ENCODE peak calls at places on chromosomes 13 and 19, in nine cellular contexts. G, A, P, C, R, F, L, S and J are unnamed samples. For H3K27me3 and H3K4me1, the result is how much of the 10 kb centered on the place peaks cover.

GRCh38 chr13:24275041-24275440 is 34.3 kb upstream of the C1QTNF9 start:
- DNase-seq in P (no peak), G (no peak), R (no peak), A (no peak), S (no peak), L (no peak), F (no peak), C (no peak), J (no peak)

GRCh38 chr19:10998045-10998533 is 37.3 kb downstream of the SMARCA4 start:
- DNase-seq in R (no peak), P (no peak), G (no peak), C (no peak), A (peak), F (no peak), S (no peak), L (no peak), J (peak)

GRCh38 chr19:41298327-41298964 is 11.5 kb upstream of the CCDC97 start:
- DNase-seq in R (no peak), S (peak), A (peak), G (peak), P (peak), F (peak), L (peak), C (peak), J (peak)

GRCh38 chr19:10643968-10644290 is 10.2 kb upstream of the ILF3 start:
- DNase-seq in S (peak), C (no peak), A (no peak), G (no peak), R (no peak), P (no peak), F (no peak), L (no peak), J (no peak)

GRCh38 chr13:99119686-99120085 is 81.0 kb upstream of the UBAC2 start:
- DNase-seq in R (no peak), F (no peak), P (no peak), L (no peak), G (no peak), C (no peak), S (no peak), A (no peak), J (no peak)

GRCh38 chr13:26480246-26480855 is 77.1 kb upstream of the WASF3 start:
- DNase-seq in S (no peak), R (no peak), C (no peak), G (no peak), L (no peak), P (no peak), A (no peak), F (no peak), J (peak)

GRCh38 chr13:91031508-91031907 is 316.0 kb upstream of the MIR17HG start:
- DNase-seq in C (no peak), S (no peak), G (no peak), P (no peak), R (peak), A (no peak), F (no peak), L (no peak), J (no peak)

GRCh38 chr19:7862413-7862951 is 11.7 kb downstream of the PRR36 start:
- DNase-seq in A (peak), S (no peak), P (no peak), F (peak), G (no peak), C (peak), R (peak), L (no peak), J (peak)

GRCh38 chr13:110624766-110625756 is 9.7 kb downstream of the NAXD start:
- DNase-seq in L (no peak), A (no peak), S (no peak), C (no peak), F (no peak), G (no peak), R (no peak), P (no peak), J (no peak)

GRCh38 chr19:13212759-13213330 is 62.6 kb downstream of the IER2 start:
- DNase-seq in R (peak), L (peak), S (peak), A (peak), C (peak), P (no peak), F (peak), G (peak), J (peak)

DNA sequence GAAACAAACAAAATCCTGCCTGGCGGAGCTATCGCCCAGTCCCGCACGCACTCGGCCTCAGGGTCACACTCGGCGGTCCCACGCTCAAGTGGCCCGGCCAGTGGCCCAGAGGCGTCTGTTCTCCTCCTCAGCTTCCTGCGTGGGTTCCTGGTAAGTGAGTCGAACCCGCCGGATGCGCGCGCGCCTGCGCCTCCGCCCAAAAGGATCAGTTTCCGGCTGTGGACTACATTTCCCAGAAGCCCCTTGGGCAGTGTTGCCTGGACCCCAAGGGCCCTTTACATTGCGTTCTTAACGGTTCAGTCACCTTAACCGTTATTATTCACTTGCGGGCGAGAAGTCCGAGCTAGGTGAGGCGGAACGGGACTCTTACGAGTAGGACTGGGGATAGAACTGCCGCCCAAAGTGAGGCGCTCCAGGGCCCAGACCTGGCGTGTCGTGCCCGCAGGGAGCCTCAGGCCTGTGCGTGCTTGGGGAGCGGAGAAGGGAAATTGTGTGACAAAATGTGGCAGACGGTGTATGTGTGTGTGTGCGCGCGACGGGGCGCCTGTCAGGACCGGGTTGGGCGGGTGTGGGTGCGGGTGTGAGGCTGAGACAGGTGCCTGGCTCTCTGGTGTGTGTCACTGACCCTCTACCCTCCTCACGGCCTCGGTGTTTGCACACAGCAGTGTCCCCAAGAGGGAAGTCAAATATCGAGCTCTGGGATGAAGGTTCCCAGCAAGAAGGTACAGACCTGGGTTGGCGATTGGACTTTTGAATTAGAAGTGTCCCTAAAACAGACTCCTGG is at the start of gene ZNF546:
- DNase-seq in C (peak), S (peak), G (peak), A (peak), P (peak), R (peak), L (peak), F (peak), J (peak)
- H3K27ac ChIP-seq in C (peak), S (peak), G (peak), A (peak), P (peak), R (no peak), L (peak), F (peak), J (peak)

GRCh38 chr13:46489586-46490023 is 63.4 kb upstream of the LRCH1 start:
- DNase-seq in G (peak), F (no peak), R (no peak), A (peak), S (no peak), P (peak), L (no peak), C (no peak), J (no peak)

GRCh38 chr13:46486270-46486669 is 66.7 kb upstream of the LRCH1 start:
- DNase-seq in C (no peak), F (no peak), L (no peak), P (no peak), R (no peak), G (no peak), S (no peak), A (no peak), J (no peak)

GRCh38 chr13:46490129-46490528 is 62.8 kb upstream of the LRCH1 start:
- DNase-seq in P (no peak), F (no peak), S (no peak), C (no peak), A (no peak), G (no peak), R (no peak), L (no peak), J (no peak)

GRCh38 chr13:46484561-46484960 is 68.4 kb upstream of the LRCH1 start:
- DNase-seq in C (no peak), A (no peak), G (no peak), L (no peak), F (no peak), S (no peak), R (no peak), P (no peak), J (no peak)

DNA sequence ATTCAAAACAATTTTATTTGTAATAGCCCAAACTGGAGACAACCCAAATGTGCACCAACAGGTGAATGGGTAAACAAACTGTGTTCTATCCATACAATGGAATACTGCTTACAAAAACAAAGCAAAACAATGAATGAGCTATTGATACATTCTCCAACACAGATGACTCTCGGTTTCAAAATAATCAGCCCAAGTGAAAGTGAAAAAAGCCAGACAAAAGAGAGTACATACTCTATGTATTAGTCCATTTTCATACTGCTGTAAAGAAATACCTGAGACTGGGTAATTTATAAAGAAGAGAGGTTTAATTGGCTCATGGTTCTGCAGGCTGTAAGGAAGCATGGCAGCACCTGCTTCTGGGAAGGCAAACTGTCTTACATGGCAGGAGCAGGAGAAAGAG is 65.2 kb upstream of the LRCH1 start:
- DNase-seq in A (no peak), P (no peak), L (no peak), G (no peak), C (no peak), S (no peak), F (no peak), R (no peak), J (no peak)
- H3K27me3 ChIP-seq in A (under half), P (under half), L (under half), G (under half), C (under half), S (under half), F (under half), R (under half), J (under half)

GRCh38 chr19:56297010-56297409 is 17.6 kb downstream of the ZSCAN5A start:
- DNase-seq in A (no peak), F (no peak), S (no peak), L (no peak), R (no peak), C (no peak), P (no peak), G (no peak), J (no peak)
- H3K4me1 ChIP-seq in A (under half), F (under half), S (under half), L (under half), R (under half), C (under half), P (under half), G (under half), J (under half)

DNA sequence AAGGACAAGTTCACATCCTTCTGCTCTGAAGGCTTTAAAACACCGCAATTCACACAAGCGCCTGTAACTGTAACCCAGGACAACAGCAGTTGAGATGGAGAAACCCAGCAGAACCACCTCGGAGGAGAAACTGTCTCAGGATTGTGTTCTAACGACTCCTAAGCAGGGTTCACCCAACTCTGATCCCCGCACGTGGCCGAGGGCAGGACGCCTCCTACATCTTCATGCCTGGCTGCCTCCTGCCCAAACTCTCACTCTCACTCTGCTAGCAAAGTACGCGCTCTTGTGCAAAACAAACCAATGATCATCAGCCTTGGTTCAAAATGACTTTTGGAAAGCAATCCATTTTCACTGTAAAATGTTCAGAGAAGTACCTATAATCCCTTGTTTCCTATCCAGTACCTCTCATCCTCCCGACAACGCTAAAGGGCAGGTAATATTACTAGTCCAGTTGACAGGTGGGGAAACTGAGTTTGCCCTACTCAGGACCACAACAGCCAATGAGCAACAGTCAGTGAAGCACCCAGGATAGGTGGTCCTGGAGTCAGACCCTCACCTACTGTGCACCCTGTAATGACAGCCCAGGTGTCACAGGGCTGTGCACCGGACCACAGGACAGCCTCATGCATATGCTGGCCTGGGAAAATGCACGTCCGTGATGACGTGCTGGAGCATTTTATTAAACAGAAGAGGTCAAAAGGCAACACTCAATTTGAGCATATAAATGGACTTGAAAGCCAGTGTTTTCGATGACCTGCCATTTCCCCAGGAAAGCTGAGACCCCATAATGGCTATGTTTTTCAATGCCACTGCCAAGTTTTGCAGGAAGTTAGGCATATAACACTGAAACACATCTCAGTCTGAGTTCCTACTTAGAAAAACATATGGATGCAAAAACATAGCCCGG is 25.4 kb downstream of the EPS15L1 start:
- DNase-seq in P (no peak), S (no peak), L (no peak), F (no peak), R (no peak), A (no peak), C (no peak), G (no peak), J (no peak)
- H3K27ac ChIP-seq in P (peak), S (peak), L (no peak), F (no peak), R (no peak), A (peak), C (peak), G (peak), J (no peak)

DNA sequence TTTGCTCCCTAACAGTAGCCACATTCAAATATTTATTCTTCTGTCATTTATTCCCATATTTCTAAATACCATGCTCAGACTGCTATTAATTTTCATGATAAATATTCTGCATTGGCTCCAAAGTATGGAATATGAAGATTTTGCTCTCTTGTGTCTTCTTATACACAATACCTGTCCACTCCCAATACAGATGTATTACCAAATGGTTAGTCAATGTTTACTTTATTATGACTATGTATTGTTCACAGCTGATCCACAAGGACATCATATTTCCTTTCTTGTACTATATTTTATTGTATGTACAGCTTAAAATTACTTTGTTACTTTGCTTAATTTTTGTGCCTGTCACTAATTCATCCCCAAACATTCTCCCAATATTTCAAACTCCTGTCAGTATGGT is 322.3 kb downstream of the OXGR1 start:
- DNase-seq in F (no peak), C (no peak), S (no peak), P (no peak), A (no peak), L (no peak), G (no peak), R (no peak), J (no peak)
- H3K27me3 ChIP-seq in F (under half), C (under half), S (under half), P (under half), A (under half), L (under half), G (under half), R (under half), J (under half)